ENCODE peak calls at places on chromosomes 5 and 9, in nine cellular contexts. J is breast epithelium, D is cardiac muscle cell, P is colonic mucosa, U is thyroid gland, I is hepatocyte, Y is adrenal gland, W is A549, Z is neuronal stem cell. B is an unnamed sample. For H3K4me1, the result is how much of the 10 kb centered on the place peaks cover.

GRCh38 chr9:121670447-121670846 is 19.0 kb downstream of the DAB2IP start:
- DNase-seq in Y (peak), I (no peak), W (no peak), J (no peak), P (no peak), U (peak), D (no peak), Z (no peak), B (no peak)

GRCh38 chr5:138177936-138178515 is 404 bp downstream of the BRD8 start:
- DNase-seq in D (peak), P (peak), Z (no peak), I (peak), J (no peak), Y (peak), U (peak), W (peak), B (no peak)

GRCh38 chr9:92763721-92764380 is 782 bp downstream of the BICD2 start:
- DNase-seq in P (no peak), D (peak), U (peak), I (peak), W (no peak), Y (peak), J (no peak), Z (peak), B (no peak)

GRCh38 chr5:90227688-90228087 is 181.9 kb downstream of the CETN3 start:
- DNase-seq in U (peak), Z (no peak), Y (no peak), P (peak), D (no peak), I (no peak), J (no peak), W (no peak), B (no peak)

GRCh38 chr5:79705632-79706031 is 16.0 kb downstream of the CMYA5 start:
- DNase-seq in D (no peak), J (no peak), Z (no peak), Y (no peak), W (no peak), P (no peak), U (peak), I (no peak), B (no peak)

GRCh38 chr9:121107041-121107440 is 32.3 kb downstream of the CNTRL start:
- DNase-seq in I (no peak), J (no peak), Z (no peak), D (no peak), Y (no peak), W (peak), P (no peak), U (no peak), B (no peak)

GRCh38 chr5:1016476-1016875 is 7.9 kb downstream of the NKD2 start:
- DNase-seq in Z (no peak), I (no peak), J (no peak), P (no peak), W (no peak), U (no peak), D (no peak), Y (no peak), B (no peak)

GRCh38 chr9:113673726-113674125 is 202.4 kb upstream of the ZNF618 start:
- DNase-seq in Z (no peak), Y (no peak), U (no peak), I (no peak), J (no peak), W (no peak), D (no peak), P (no peak), B (no peak)

GRCh38 chr9:128150594-128151342 is 1.5 kb downstream of the LCN2 start:
- DNase-seq in P (peak), I (no peak), D (peak), Y (no peak), W (peak), J (no peak), Z (no peak), U (no peak), B (no peak)

GRCh38 chr9:136372561-136373299 is 739 bp downstream of the CARD9 start:
- DNase-seq in U (peak), I (peak), Z (no peak), Y (peak), P (peak), W (peak), D (peak), J (no peak), B (no peak)

GRCh38 chr9:114224247-114224610 is 68.9 kb downstream of the COL27A1 start:
- DNase-seq in J (no peak), I (no peak), Y (no peak), U (no peak), P (no peak), D (no peak), W (peak), Z (no peak), B (peak)

GRCh38 chr5:911601-912000 is 18.9 kb downstream of the TRIP13 start:
- DNase-seq in W (peak), U (no peak), P (no peak), Z (no peak), Y (no peak), J (no peak), D (no peak), I (no peak), B (no peak)

GRCh38 chr9:26675055-26675454 is 217.5 kb downstream of the CAAP1 start:
- DNase-seq in J (no peak), Z (no peak), W (no peak), D (no peak), U (no peak), P (no peak), I (no peak), Y (no peak), B (no peak)

GRCh38 chr5:176528761-176529115 is 8.5 kb downstream of the RNF44 start:
- DNase-seq in D (no peak), J (no peak), I (no peak), Z (no peak), U (no peak), Y (no peak), P (no peak), W (no peak), B (no peak)

GRCh38 chr9:88278036-88278435 is 110.2 kb upstream of the SPIN1 start:
- DNase-seq in J (no peak), Z (no peak), D (no peak), P (no peak), Y (no peak), W (no peak), I (no peak), U (no peak), B (no peak)

GRCh38 chr5:78757269-78758053 is 108.9 kb upstream of the LHFPL2 start:
- DNase-seq in P (no peak), W (peak), I (peak), J (no peak), Y (no peak), D (no peak), U (no peak), Z (no peak), B (no peak)

GRCh38 chr5:92962752-92963151 is 618.3 kb downstream of the NR2F1-AS1 start:
- DNase-seq in Z (no peak), W (no peak), P (no peak), J (no peak), D (peak), U (peak), Y (no peak), I (no peak), B (no peak)

GRCh38 chr5:179269781-179270543 is 75.3 kb downstream of the ADAMTS2 start:
- DNase-seq in D (no peak), W (no peak), J (no peak), U (no peak), Z (no peak), P (peak), Y (peak), I (no peak), B (no peak)
- H3K4me1 ChIP-seq in D (under half), W (under half), J (under half), U (under half), Z (under half), P (under half), Y (under half), I (half or more), B (under half)

GRCh38 chr5:57124014-57124413 is 49.8 kb upstream of the GPBP1 start:
- DNase-seq in I (no peak), Z (no peak), D (no peak), W (no peak), U (no peak), J (no peak), Y (no peak), P (no peak), B (no peak)
- H3K4me3 ChIP-seq in I (no peak), Z (no peak), D (no peak), W (no peak), U (no peak), J (no peak), Y (no peak), P (no peak), B (no peak)

DNA sequence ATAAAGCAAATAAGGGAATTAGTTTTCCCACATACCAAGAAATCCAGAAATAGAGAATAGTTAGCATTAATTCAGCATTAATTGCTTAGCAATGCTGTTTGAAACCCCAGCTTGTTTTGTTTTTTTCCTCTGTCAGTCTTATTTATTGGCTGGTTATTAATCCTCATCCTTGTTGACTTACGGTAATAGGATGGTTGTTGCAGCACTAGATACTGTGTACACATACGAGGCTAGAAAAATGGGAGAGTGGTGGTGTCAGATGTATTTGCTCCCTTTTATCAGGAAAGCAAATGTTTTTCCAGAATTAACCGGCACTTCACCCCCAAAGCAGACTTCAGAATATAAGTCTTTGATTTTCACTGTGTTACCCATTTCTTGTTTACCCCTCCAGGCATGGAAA is 60.4 kb downstream of the ERBIN start:
- DNase-seq in J (no peak), I (no peak), D (no peak), Y (no peak), U (no peak), P (no peak), W (no peak), Z (no peak), B (no peak)
- H3K4me1 ChIP-seq in J (under half), I (under half), D (under half), Y (under half), U (under half), P (under half), W (under half), Z (under half), B (under half)

GRCh38 chr5:69491838-69492390 is 676 bp upstream of the OCLN start:
- DNase-seq in W (no peak), Z (no peak), D (no peak), Y (no peak), J (no peak), P (no peak), I (no peak), U (no peak), B (no peak)
- H3K4me3 ChIP-seq in W (peak), Z (peak), D (peak), Y (peak), J (peak), P (peak), I (peak), U (peak), B (peak)